ENCODE peak calls at places on chromosome 11, in ten cellular contexts. C is colonic mucosa, X is epithelial cell of esophagus, L is natural killer cell, G is ovary, Q is A549, Z is AG09309, M is heart right ventricle, R is fibroblast of lung, B is MCF 10A. W is an unnamed sample.

GRCh38 chr11:131980878-131981668 is 610.7 kb downstream of the NTM start:
- DNase-seq in C (no peak), X (no peak), L (no peak), G (no peak), Q (no peak), Z (no peak), M (no peak), R (peak; percentile 46), B (no peak), W (no peak)

GRCh38 chr11:14380125-14380936 is 21.3 kb upstream of the RRAS2 start:
- DNase-seq in C (no peak), X (no peak), L (no peak), G (no peak), Q (no peak), Z (no peak), M (no peak), R (no peak), B (no peak), W (no peak)

GRCh38 chr11:2885017-2885675 is 429 bp downstream of the CDKN1C start:
- DNase-seq in C (peak; percentile 65), X (peak; percentile 43), L (peak; percentile 47), G (peak; percentile 66), Q (no peak), Z (no peak), M (peak; percentile 52), R (peak; percentile 47), B (peak; percentile 47), W (no peak)

GRCh38 chr11:102476812-102477211 is 24.2 kb upstream of the TMEM123 start:
- DNase-seq in C (peak; percentile 86), X (peak; percentile 74), L (no peak), G (no peak), Q (no peak), Z (no peak), M (no peak), R (no peak), B (peak; percentile 73), W (no peak)

GRCh38 chr11:134124660-134125451 is 56.0 kb downstream of the JAM3 start:
- DNase-seq in C (no peak), X (no peak), L (no peak), G (peak; percentile 29), Q (no peak), Z (no peak), M (peak; percentile 52), R (peak; percentile 71), B (no peak), W (no peak)

GRCh38 chr11:44316388-44317240 is 6.7 kb upstream of the ALX4 start:
- DNase-seq in C (no peak), X (no peak), L (no peak), G (no peak), Q (no peak), Z (no peak), M (no peak), R (no peak), B (no peak), W (no peak)

GRCh38 chr11:96063053-96063452 is 139.1 kb upstream of the MTMR2 start:
- DNase-seq in C (no peak), X (no peak), L (no peak), G (no peak), Q (no peak), Z (no peak), M (no peak), R (no peak), B (no peak), W (no peak)

GRCh38 chr11:86803136-86803535 is 2.8 kb downstream of the PRSS23 start:
- DNase-seq in C (no peak), X (peak; percentile 59), L (no peak), G (no peak), Q (no peak), Z (no peak), M (no peak), R (no peak), B (no peak), W (no peak)

GRCh38 chr11:103079833-103080232 is 12.1 kb downstream of the DCUN1D5 start:
- DNase-seq in C (no peak), X (peak; percentile 36), L (no peak), G (no peak), Q (no peak), Z (no peak), M (no peak), R (no peak), B (peak; percentile 42), W (no peak)

GRCh38 chr11:83641511-83641910 is 355.3 kb upstream of the CCDC90B start:
- DNase-seq in C (no peak), X (no peak), L (no peak), G (peak; percentile 20), Q (no peak), Z (peak; percentile 64), M (peak; percentile 51), R (peak; percentile 9), B (no peak), W (no peak)

GRCh38 chr11:94731921-94732601 is 36.1 kb upstream of the AMOTL1 start:
- DNase-seq in C (no peak), X (peak; percentile 91), L (no peak), G (no peak), Q (peak; percentile 48), Z (peak; percentile 81), M (peak; percentile 31), R (peak; percentile 74), B (peak; percentile 95), W (peak; percentile 55)

GRCh38 chr11:2943711-2944118 is 14.5 kb upstream of the PHLDA2 start:
- DNase-seq in C (peak; percentile 72), X (peak; percentile 67), L (no peak), G (no peak), Q (no peak), Z (no peak), M (no peak), R (no peak), B (no peak), W (no peak)

GRCh38 chr11:133157180-133157579 is 375.1 kb downstream of the OPCML start:
- DNase-seq in C (no peak), X (no peak), L (no peak), G (no peak), Q (no peak), Z (no peak), M (peak; percentile 13), R (no peak), B (no peak), W (no peak)

GRCh38 chr11:65493367-65494176 is 5.3 kb upstream of the MALAT1 start:
- DNase-seq in C (peak; percentile 90), X (peak; percentile 100), L (no peak), G (peak; percentile 79), Q (peak; percentile 61), Z (peak; percentile 97), M (peak; percentile 86), R (peak; percentile 99), B (peak; percentile 98), W (no peak)

GRCh38 chr11:45859661-45860140 is 12.4 kb downstream of the CRY2 start:
- DNase-seq in C (peak; percentile 92), X (peak; percentile 90), L (no peak), G (peak; percentile 93), Q (no peak), Z (peak; percentile 99), M (peak; percentile 94), R (peak; percentile 95), B (peak; percentile 92), W (peak; percentile 99)

GRCh38 chr11:1549355-1550330 is 22.4 kb downstream of the DUSP8 start:
- DNase-seq in C (no peak), X (no peak), L (no peak), G (no peak), Q (no peak), Z (no peak), M (no peak), R (no peak), B (no peak), W (no peak)
- TF ChIP-seq CTCF in C (no peak), X (no peak), L (no peak), G (no peak), Q (no peak), Z (no peak), M (no peak), R (no peak), B (no peak), W (no peak)

DNA sequence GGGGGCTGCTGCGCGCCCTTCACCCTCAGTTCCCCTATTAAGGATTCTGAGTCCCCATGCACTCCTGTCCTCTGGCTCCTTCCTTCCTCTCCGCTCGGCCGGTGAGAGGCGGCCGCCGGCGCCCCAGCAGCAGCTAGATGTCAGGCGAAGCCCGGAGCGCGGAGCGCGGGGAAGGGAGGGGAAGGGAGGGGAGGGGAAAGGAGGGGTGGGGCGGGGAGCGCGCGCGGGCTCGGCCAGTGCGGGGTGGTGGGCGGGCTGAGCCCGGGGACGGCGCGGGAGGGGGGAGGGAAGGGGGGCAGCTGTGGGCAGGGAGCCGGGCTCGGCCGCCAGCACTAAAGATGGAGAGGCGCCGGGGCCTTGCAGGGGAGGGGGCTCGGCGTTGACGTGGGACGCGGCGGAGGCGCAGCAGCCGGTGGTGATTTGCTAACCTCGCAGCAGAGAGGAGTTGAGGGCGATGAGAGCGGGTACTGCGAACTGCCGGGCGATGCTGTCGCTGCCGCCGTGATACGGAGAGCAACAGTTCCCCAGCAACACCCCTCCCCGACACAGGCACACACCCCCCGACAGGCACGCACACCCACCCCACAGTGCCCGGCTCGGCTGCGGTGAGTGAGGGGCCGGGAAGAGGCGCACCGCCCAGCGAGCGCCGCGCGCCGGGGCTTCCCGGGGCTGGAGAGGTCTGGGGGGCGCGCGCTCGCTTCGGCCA is at the start of gene ZBTB16:
- DNase-seq in C (peak; percentile 85), X (peak; percentile 67), L (peak; percentile 78), G (peak; percentile 92), Q (no peak), Z (no peak), M (peak; percentile 88), R (no peak), B (peak; percentile 86), W (no peak)
- TF ChIP-seq CTCF in C (no peak), X (peak; percentile 33), L (no peak), G (no peak), Q (no peak), Z (no peak), M (no peak), R (peak; percentile 12), B (peak; percentile 28), W (no peak)

DNA sequence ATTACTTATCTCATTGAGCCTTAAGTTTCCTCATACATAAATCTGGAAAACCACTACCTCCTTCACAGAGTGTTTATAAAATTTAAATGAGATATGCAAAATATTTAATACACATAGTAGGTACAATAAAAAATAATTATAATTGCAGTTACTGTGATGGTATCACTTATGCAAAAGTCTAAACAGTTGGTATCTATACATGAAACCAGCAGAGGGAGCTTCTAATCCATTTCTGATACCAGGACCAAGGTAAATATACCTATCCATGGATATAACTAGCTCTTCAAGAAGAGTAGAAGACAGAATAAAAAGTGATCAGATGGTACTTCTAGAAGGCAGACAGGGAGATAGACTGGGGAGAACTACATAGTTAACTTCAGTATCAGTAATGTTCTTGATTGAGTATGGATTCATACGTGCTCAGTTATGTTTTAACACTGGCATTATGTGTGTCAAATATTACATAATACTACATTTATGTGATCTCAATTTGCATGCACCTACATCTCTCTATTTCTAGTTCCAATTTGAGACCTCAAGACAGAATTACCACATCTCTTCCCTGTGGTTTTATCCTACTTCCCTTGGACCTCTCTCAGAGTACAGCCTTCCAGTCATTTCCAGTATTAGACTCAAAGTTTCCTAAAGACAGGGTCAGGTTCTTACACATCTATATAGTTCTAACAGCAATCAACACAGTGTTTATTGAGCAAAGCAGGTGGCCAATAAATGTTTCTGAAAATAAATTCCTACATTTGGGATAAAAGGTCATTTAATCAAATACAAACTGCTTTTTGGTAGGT is 13.7 kb upstream of the TSG101 start:
- DNase-seq in C (no peak), X (peak; percentile 44), L (no peak), G (no peak), Q (no peak), Z (no peak), M (no peak), R (peak; percentile 6), B (peak; percentile 35), W (no peak)
- TF ChIP-seq CTCF in C (peak; percentile 42), X (peak; percentile 45), L (peak; percentile 58), G (no peak), Q (peak; percentile 77), Z (peak; percentile 26), M (no peak), R (peak; percentile 36), B (peak; percentile 46), W (peak; percentile 50)

GRCh38 chr11:128492461-128492860 is 94.9 kb downstream of the ETS1 start:
- DNase-seq in C (no peak), X (peak; percentile 71), L (no peak), G (no peak), Q (no peak), Z (no peak), M (no peak), R (peak; percentile 72), B (peak; percentile 83), W (no peak)
- TF ChIP-seq CTCF in C (no peak), X (no peak), L (no peak), G (no peak), Q (no peak), Z (no peak), M (no peak), R (no peak), B (no peak), W (no peak)